ENCODE peak calls at places on chromosomes 12 and 14, in seven cellular contexts. E is cardiac muscle cell, Q is pons, O is non-pigmented ciliary epithelial cell, K is GM23248, X is keratinocyte, M is stomach. V is an unnamed sample.

GRCh38 chr12:46531804-46532203 is 159.2 kb upstream of the SLC38A2 start:
- DNase-seq in E (no peak), Q (no peak), O (no peak), K (no peak), X (no peak), M (no peak), V (no peak)

GRCh38 chr12:3017281-3017680 is 58.1 kb downstream of the TEAD4 start:
- DNase-seq in E (no peak), Q (no peak), O (no peak), K (no peak), X (no peak), M (no peak), V (no peak)

GRCh38 chr14:86203843-86204242 is 673.9 kb downstream of the FLRT2 start:
- DNase-seq in E (no peak), Q (no peak), O (no peak), K (no peak), X (no peak), M (no peak), V (no peak)

GRCh38 chr12:26878661-26879119 is 45.7 kb upstream of the ITPR2 start:
- DNase-seq in E (no peak), Q (peak; percentile 29), O (no peak), K (no peak), X (no peak), M (peak; percentile 85), V (no peak)

GRCh38 chr14:34450542-34450915 is 11.5 kb downstream of the SPTSSA start:
- DNase-seq in E (no peak), Q (no peak), O (no peak), K (no peak), X (no peak), M (no peak), V (no peak)

GRCh38 chr12:52713960-52714886 is 10.9 kb upstream of the KRT77 start:
- DNase-seq in E (peak; percentile 49), Q (no peak), O (no peak), K (peak; percentile 35), X (no peak), M (no peak), V (no peak)

GRCh38 chr12:107241421-107241820 is 148.1 kb upstream of the CRY1 start:
- DNase-seq in E (no peak), Q (peak; percentile 36), O (no peak), K (no peak), X (no peak), M (no peak), V (no peak)

GRCh38 chr12:121808623-121809022 is 4.8 kb downstream of the SETD1B start:
- DNase-seq in E (no peak), Q (no peak), O (no peak), K (no peak), X (no peak), M (no peak), V (no peak)

GRCh38 chr12:129036135-129036534 is 182.9 kb downstream of the GLT1D1 start:
- DNase-seq in E (no peak), Q (no peak), O (no peak), K (no peak), X (no peak), M (no peak), V (no peak)

GRCh38 chr14:102390064-102390463 is 27.3 kb downstream of the TECPR2 start:
- DNase-seq in E (no peak), Q (peak; percentile 81), O (no peak), K (peak; percentile 27), X (no peak), M (no peak), V (no peak)

GRCh38 chr12:56599797-56600196 is 30.3 kb downstream of the BAZ2A start:
- DNase-seq in E (no peak), Q (no peak), O (no peak), K (no peak), X (no peak), M (no peak), V (no peak)

GRCh38 chr12:115926037-115926670 is 351.3 kb downstream of the MED13L start:
- DNase-seq in E (no peak), Q (no peak), O (no peak), K (no peak), X (no peak), M (no peak), V (no peak)

GRCh38 chr12:85627584-85627983 is 208.6 kb downstream of the RASSF9 start:
- DNase-seq in E (no peak), Q (no peak), O (no peak), K (peak; percentile 80), X (no peak), M (no peak), V (peak; percentile 80)

GRCh38 chr14:104827173-104828055 is 26.5 kb downstream of the ZBTB42 start:
- DNase-seq in E (peak; percentile 92), Q (no peak), O (no peak), K (peak; percentile 62), X (no peak), M (peak; percentile 43), V (peak; percentile 26)

GRCh38 chr12:52149182-52149641 is 42.6 kb downstream of the KRT80 start:
- DNase-seq in E (no peak), Q (no peak), O (no peak), K (no peak), X (no peak), M (no peak), V (no peak)

GRCh38 chr12:93883436-93884154 is 206.4 kb downstream of the CRADD start:
- DNase-seq in E (no peak), Q (no peak), O (peak; percentile 78), K (peak; percentile 91), X (no peak), M (no peak), V (peak; percentile 85)

GRCh38 chr12:49189731-49190314 is 943 bp upstream of the TUBA1A start:
- DNase-seq in E (no peak), Q (peak; percentile 65), O (no peak), K (no peak), X (no peak), M (no peak), V (no peak)

GRCh38 chr14:43243168-43243567 is 1263.9 kb downstream of the FSCB start:
- DNase-seq in E (no peak), Q (no peak), O (no peak), K (no peak), X (no peak), M (no peak), V (no peak)

GRCh38 chr14:33019346-33019745 is 80.7 kb downstream of the NPAS3 start:
- DNase-seq in E (no peak), Q (no peak), O (no peak), K (no peak), X (no peak), M (no peak), V (no peak)

GRCh38 chr12:75965661-75966060 is 65.9 kb downstream of the PHLDA1 start:
- DNase-seq in E (no peak), Q (no peak), O (no peak), K (no peak), X (no peak), M (no peak), V (no peak)

GRCh38 chr12:53324779-53325538 is 3.5 kb upstream of the AAAS start:
- DNase-seq in E (peak; percentile 96), Q (peak; percentile 92), O (no peak), K (peak; percentile 98), X (peak; percentile 33), M (peak; percentile 93), V (peak; percentile 90)

GRCh38 chr14:105891221-105891602 is 364.8 kb downstream of the TMEM121 start:
- DNase-seq in E (no peak), Q (no peak), O (no peak), K (no peak), X (no peak), M (peak; percentile 17), V (no peak)

V was measured in fibroblast of mammary gland.